ENCODE peak calls at places on chromosome 10, in four cellular contexts. I, Z, U and P are unnamed samples.

GRCh38 chr10:25694206-25694933 is 239.7 kb upstream of the MYO3A start:
- DNase-seq in Z (no peak), U (no peak), I (no peak), P (no peak)

GRCh38 chr10:113939212-113939860 is 84.9 kb downstream of the NHLRC2 start:
- DNase-seq in I (no peak), Z (no peak), U (no peak), P (no peak)

GRCh38 chr10:94397549-94398370 is 4.6 kb upstream of the TBC1D12 start:
- DNase-seq in Z (peak; percentile 35), U (no peak), I (no peak), P (peak; percentile 37)

GRCh38 chr10:61612451-61612850 is 50.3 kb upstream of the CABCOCO1 start:
- DNase-seq in Z (no peak), I (no peak), U (no peak), P (no peak)

GRCh38 chr10:106897631-106898161 is 266.8 kb downstream of the SORCS1 start:
- DNase-seq in U (no peak), Z (no peak), I (peak; percentile 61), P (no peak)

GRCh38 chr10:93435621-93436385 is 46.3 kb downstream of the MYOF start:
- DNase-seq in Z (peak; percentile 43), U (no peak), I (peak; percentile 44), P (peak; percentile 55)

GRCh38 chr10:81953420-81953819 is 78.4 kb downstream of the NRG3 start:
- DNase-seq in U (no peak), Z (no peak), I (no peak), P (no peak)

GRCh38 chr10:132223156-132223590 is 36.4 kb downstream of the DPYSL4 start:
- DNase-seq in I (peak; percentile 89), U (peak; percentile 36), Z (peak; percentile 71), P (peak; percentile 93)

GRCh38 chr10:93859049-93859655 is 34.6 kb upstream of the SLC35G1 start:
- DNase-seq in U (peak; percentile 3), I (no peak), Z (peak; percentile 10), P (peak; percentile 28)

GRCh38 chr10:3848768-3849643 is 64.0 kb upstream of the KLF6 start:
- DNase-seq in Z (peak; percentile 86), U (no peak), I (no peak), P (peak; percentile 94)

GRCh38 chr10:58625070-58625469 is 112.4 kb downstream of the BICC1 start:
- DNase-seq in U (no peak), I (no peak), Z (peak; percentile 93), P (peak; percentile 90)

GRCh38 chr10:30059209-30060107 is at the start of gene JCAD:
- DNase-seq in U (no peak), I (peak; percentile 79), Z (no peak), P (peak; percentile 74)

GRCh38 chr10:7053195-7053594 is 357.6 kb downstream of the SFMBT2 start:
- DNase-seq in U (no peak), I (no peak), Z (no peak), P (no peak)

GRCh38 chr10:3755440-3756359 is 29.3 kb downstream of the KLF6 start:
- DNase-seq in I (peak; percentile 64), U (no peak), Z (peak; percentile 64), P (peak; percentile 65)

GRCh38 chr10:10824611-10825148 is 193.0 kb upstream of the CELF2 start:
- DNase-seq in U (no peak), Z (peak; percentile 93), I (no peak), P (peak; percentile 90)

GRCh38 chr10:79184141-79184625 is 115.4 kb downstream of the ZMIZ1 start:
- DNase-seq in U (peak; percentile 48), I (peak; percentile 77), Z (peak; percentile 84), P (peak; percentile 94)

GRCh38 chr10:120221873-120222485 is 235.0 kb upstream of the PLPP4 start:
- DNase-seq in I (peak; percentile 82), Z (no peak), U (peak; percentile 54), P (peak; percentile 80)

GRCh38 chr10:2985729-2986232 is 81.6 kb upstream of the PFKP start:
- DNase-seq in Z (peak; percentile 66), I (peak; percentile 87), U (peak; percentile 73), P (peak; percentile 78)

GRCh38 chr10:100836891-100837290 is 75.9 kb upstream of the SLF2 start:
- DNase-seq in U (no peak), I (no peak), Z (no peak), P (no peak)

GRCh38 chr10:29257784-29258135 is 31.1 kb upstream of the LYZL1 start:
- DNase-seq in U (no peak), Z (no peak), I (no peak), P (no peak)

GRCh38 chr10:110502851-110503301 is 5.2 kb downstream of the DUSP5 start:
- DNase-seq in Z (peak; percentile 80), I (peak; percentile 57), U (no peak), P (peak; percentile 90)

GRCh38 chr10:98267894-98268693 is at the start of gene LOXL4:
- DNase-seq in U (no peak), I (peak; percentile 68), Z (no peak), P (peak; percentile 80)

GRCh38 chr10:101014230-101014884 is 14.7 kb downstream of the LZTS2 start:
- DNase-seq in I (peak; percentile 83), Z (peak; percentile 56), U (no peak), P (peak; percentile 75)

GRCh38 chr10:31142026-31142425 is 110.4 kb upstream of the ZNF438 start:
- DNase-seq in I (no peak), U (no peak), Z (peak; percentile 90), P (peak; percentile 82)

GRCh38 chr10:126234630-126235029 is 153.6 kb downstream of the ADAM12 start:
- DNase-seq in U (no peak), I (no peak), Z (no peak), P (no peak)

GRCh38 chr10:118501637-118502440 is 93.6 kb downstream of the PRLHR start:
- DNase-seq in Z (no peak), U (no peak), I (peak; percentile 50), P (peak; percentile 92)

GRCh38 chr10:56547163-56547562 is 186.1 kb upstream of the ZWINT start:
- DNase-seq in I (no peak), Z (no peak), U (no peak), P (no peak)

GRCh38 chr10:14414901-14415300 is 84.2 kb upstream of the FRMD4A start:
- DNase-seq in Z (peak; percentile 85), U (no peak), I (no peak), P (peak; percentile 20)

GRCh38 chr10:73581912-73582311 is 9.2 kb downstream of the USP54 start:
- DNase-seq in U (no peak), Z (no peak), I (no peak), P (no peak)

GRCh38 chr10:18618995-18619394 is 32.4 kb downstream of the NSUN6 start:
- DNase-seq in I (no peak), U (no peak), Z (no peak), P (no peak)

GRCh38 chr10:118106426-118106825 is 59.7 kb upstream of the RAB11FIP2 start:
- DNase-seq in U (peak; percentile 8), I (peak; percentile 40), Z (peak; percentile 21), P (peak; percentile 43)

GRCh38 chr10:83164134-83164533 is 975.2 kb upstream of the GHITM start:
- DNase-seq in U (no peak), Z (no peak), I (no peak), P (no peak)

GRCh38 chr10:83165164-83165563 is 974.1 kb upstream of the GHITM start:
- DNase-seq in U (no peak), Z (no peak), I (no peak), P (no peak)

GRCh38 chr10:83167081-83167480 is 972.2 kb upstream of the GHITM start:
- DNase-seq in U (no peak), Z (no peak), I (no peak), P (no peak)

GRCh38 chr10:83166344-83166743 is 973.0 kb upstream of the GHITM start:
- DNase-seq in U (no peak), Z (no peak), I (peak; percentile 34), P (no peak)
- H2AFZ ChIP-seq in U (no peak overlapping the region), Z (no peak overlapping the region), I (no peak overlapping the region), P (no peak overlapping the region)

DNA sequence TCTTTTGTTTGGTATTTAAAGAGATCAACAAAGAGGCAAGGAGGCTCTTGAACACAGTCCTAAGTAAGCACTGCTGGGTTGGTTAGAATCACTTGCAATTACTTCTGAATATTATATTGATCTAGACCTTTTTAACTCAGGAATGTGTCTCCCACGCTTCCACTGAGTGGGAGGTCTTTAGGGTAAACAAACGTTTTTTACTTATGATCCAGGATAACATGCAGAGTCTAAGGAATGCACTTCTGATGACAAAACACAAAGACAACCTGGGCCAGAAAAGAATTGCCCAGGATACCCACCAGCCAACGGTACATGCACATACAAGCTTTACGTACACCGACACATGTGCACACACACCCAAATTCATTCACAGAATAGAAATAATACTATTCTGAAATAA is 626.9 kb downstream of the PARD3 start:
- DNase-seq in U (no peak), I (no peak), Z (no peak), P (no peak)
- H3K4me2 ChIP-seq in U (no peak overlapping the region), I (no peak overlapping the region), Z (no peak overlapping the region), P (no peak overlapping the region)

DNA sequence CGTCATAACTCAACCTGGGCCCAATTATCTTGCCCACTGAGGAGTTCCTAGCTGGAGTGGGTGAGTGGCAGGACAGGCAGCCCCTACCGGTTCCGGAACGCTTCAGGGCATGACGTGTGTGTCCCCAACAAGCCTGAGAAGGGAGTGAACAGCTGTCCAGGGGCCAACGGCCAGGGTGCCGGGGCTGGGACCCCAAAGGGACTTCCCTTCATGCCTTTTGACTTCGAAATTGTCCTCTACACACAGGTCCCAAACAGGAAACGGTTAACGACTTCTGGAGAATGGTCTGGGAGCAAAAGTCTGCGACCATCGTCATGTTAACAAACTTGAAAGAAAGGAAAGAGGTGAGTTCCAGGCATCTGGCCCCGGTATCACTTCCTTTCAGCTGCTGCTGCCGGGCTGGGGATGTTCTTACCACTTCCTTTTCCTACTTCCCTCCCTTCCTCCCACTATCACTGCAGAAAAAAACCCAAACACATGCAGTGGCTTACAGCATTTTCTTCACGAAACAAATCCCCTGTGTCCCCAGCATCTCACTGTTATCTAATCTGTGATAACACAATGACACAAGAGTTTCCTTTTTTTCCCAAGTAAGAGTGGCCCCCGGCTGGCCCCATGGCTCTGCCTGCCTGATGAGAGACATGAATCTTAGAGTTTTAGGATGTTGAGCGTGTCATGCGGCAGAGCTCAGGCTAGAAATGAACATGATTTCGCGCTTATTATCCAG is 63.2 kb downstream of the MKI67 start:
- DNase-seq in Z (no peak), I (no peak), U (no peak), P (no peak)
- H2AFZ ChIP-seq in Z (no peak overlapping the region), I (no peak overlapping the region), U (no peak overlapping the region), P (no peak overlapping the region)

DNA sequence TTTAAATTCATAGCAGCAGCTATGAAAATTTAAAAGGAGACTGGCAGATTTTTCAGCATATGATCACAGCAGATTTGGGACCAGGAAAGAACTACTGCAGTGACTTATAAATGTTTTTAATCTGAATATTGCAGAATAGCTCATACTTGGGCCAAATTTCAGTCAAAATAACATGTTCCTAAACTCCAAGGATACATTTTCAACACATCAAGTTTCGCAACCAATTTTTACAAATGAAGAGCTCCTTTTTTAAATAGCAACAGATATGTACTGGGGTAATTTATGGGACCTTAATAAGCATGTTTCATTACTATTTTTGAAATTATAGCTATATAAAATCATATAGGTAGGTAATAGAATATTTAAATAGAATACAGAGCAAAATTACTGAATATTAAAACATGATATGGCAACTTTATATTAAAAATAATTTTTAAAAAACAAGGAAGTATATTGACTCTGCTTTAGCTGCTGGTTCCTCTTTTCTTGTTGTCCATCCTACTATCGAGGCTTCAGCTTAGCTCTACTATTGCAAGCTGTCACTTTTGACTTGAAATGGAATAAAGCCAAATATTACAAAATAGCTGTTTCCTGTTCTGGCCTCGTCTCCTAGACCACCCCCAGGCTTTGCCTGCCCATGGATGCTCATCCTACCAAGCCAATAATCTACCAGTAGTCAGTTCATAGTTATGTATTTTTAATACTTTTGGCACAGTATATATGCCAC is 123.1 kb downstream of the NRBF2 start:
- DNase-seq in U (no peak), Z (no peak), I (no peak), P (peak; percentile 42)
- H3K4me2 ChIP-seq in U (no peak overlapping the region), Z (no peak overlapping the region), I (no peak overlapping the region), P (peak overlapping the region; percentile 10)